ENCODE peak calls at places on chromosomes 7 and 10, in five cellular contexts. One of them, this sample, is unnamed.

GRCh38 chr10:90804354-90804753 is 53.5 kb downstream of the HTR7 start:
- DNase-seq in K562: no peak
- DNase-seq in HepG2: no peak
- DNase-seq in A549: no peak
- DNase-seq in H1: no peak
- DNase-seq in this sample: no peak

GRCh38 chr7:122902751-122903495 is 16.7 kb upstream of the CADPS2 start:
- DNase-seq in A549: no peak
- DNase-seq in HepG2: peak
- DNase-seq in K562: no peak
- DNase-seq in H1: no peak
- DNase-seq in this sample: no peak

GRCh38 chr7:37349979-37350590 is 98.6 kb downstream of the ELMO1 start:
- DNase-seq in K562: no peak
- DNase-seq in H1: no peak
- DNase-seq in A549: no peak
- DNase-seq in HepG2: no peak
- DNase-seq in this sample: no peak

GRCh38 chr10:125448596-125448995 is 234.4 kb downstream of the TEX36 start:
- DNase-seq in HepG2: peak
- DNase-seq in A549: peak
- DNase-seq in K562: peak
- DNase-seq in H1: peak
- DNase-seq in this sample: peak

GRCh38 chr7:95545007-95545615 is 51.2 kb downstream of the PDK4 start:
- DNase-seq in A549: peak
- DNase-seq in H1: no peak
- DNase-seq in K562: no peak
- DNase-seq in HepG2: peak
- DNase-seq in this sample: peak

GRCh38 chr7:1192171-1192676 is 32.2 kb upstream of the ZFAND2A start:
- DNase-seq in A549: no peak
- DNase-seq in HepG2: no peak
- DNase-seq in H1: no peak
- DNase-seq in K562: no peak
- DNase-seq in this sample: peak

GRCh38 chr10:75722609-75723008 is 291.2 kb downstream of the LRMDA start:
- DNase-seq in H1: no peak
- DNase-seq in K562: no peak
- DNase-seq in A549: no peak
- DNase-seq in HepG2: no peak
- DNase-seq in this sample: no peak

GRCh38 chr10:86657011-86657395 is 2.7 kb downstream of the OPN4 start:
- DNase-seq in K562: no peak
- DNase-seq in H1: no peak
- DNase-seq in A549: no peak
- DNase-seq in HepG2: no peak
- DNase-seq in this sample: no peak

GRCh38 chr10:87534173-87534858 is 29.6 kb downstream of the MINPP1 start:
- DNase-seq in HepG2: no peak
- DNase-seq in H1: no peak
- DNase-seq in K562: no peak
- DNase-seq in A549: no peak
- DNase-seq in this sample: no peak

GRCh38 chr10:78770167-78771090 is 298.3 kb upstream of the ZMIZ1 start:
- DNase-seq in A549: no peak
- DNase-seq in K562: no peak
- DNase-seq in H1: no peak
- DNase-seq in HepG2: no peak
- DNase-seq in this sample: no peak

GRCh38 chr7:76149847-76150691 is 51.6 kb upstream of the SRRM3 start:
- DNase-seq in A549: no peak
- DNase-seq in K562: no peak
- DNase-seq in HepG2: no peak
- DNase-seq in H1: no peak
- DNase-seq in this sample: no peak

GRCh38 chr10:88759366-88760101 is at the start of gene LIPN:
- DNase-seq in K562: no peak
- DNase-seq in H1: no peak
- DNase-seq in HepG2: no peak
- DNase-seq in A549: no peak
- DNase-seq in this sample: no peak

GRCh38 chr7:3089493-3089892 is 45.8 kb upstream of the CARD11 start:
- DNase-seq in K562: peak
- DNase-seq in HepG2: peak
- DNase-seq in A549: peak
- DNase-seq in H1: peak
- DNase-seq in this sample: peak

GRCh38 chr7:71637578-71637977 is 505.6 kb downstream of the GALNT17 start:
- DNase-seq in K562: no peak
- DNase-seq in A549: no peak
- DNase-seq in HepG2: no peak
- DNase-seq in H1: no peak
- DNase-seq in this sample: no peak

GRCh38 chr10:125762692-125763648 is 12.7 kb downstream of the MMP21 start:
- DNase-seq in A549: no peak
- DNase-seq in HepG2: no peak
- DNase-seq in K562: no peak
- DNase-seq in H1: no peak
- DNase-seq in this sample: no peak

GRCh38 chr10:131697461-131698128 is 203.2 kb upstream of the PPP2R2D start:
- DNase-seq in K562: no peak
- DNase-seq in H1: no peak
- DNase-seq in HepG2: no peak
- DNase-seq in A549: no peak
- DNase-seq in this sample: no peak

GRCh38 chr7:136441835-136442234 is 426.6 kb upstream of the CHRM2 start:
- DNase-seq in H1: no peak
- DNase-seq in A549: no peak
- DNase-seq in HepG2: no peak
- DNase-seq in K562: no peak
- DNase-seq in this sample: no peak

GRCh38 chr10:6916601-6917000 is 336.5 kb upstream of the PRKCQ start:
- DNase-seq in K562: no peak
- DNase-seq in HepG2: no peak
- DNase-seq in A549: no peak
- DNase-seq in H1: no peak
- DNase-seq in this sample: no peak

GRCh38 chr10:124743188-124744046 is 761 bp downstream of the FAM53B start:
- DNase-seq in K562: peak
- DNase-seq in HepG2: no peak
- DNase-seq in H1: no peak
- DNase-seq in A549: peak
- DNase-seq in this sample: no peak

GRCh38 chr7:18508441-18509427 is 13.2 kb downstream of the HDAC9 start:
- DNase-seq in HepG2: peak
- DNase-seq in A549: peak
- DNase-seq in H1: no peak
- DNase-seq in K562: no peak
- DNase-seq in this sample: peak

GRCh38 chr7:76351372-76351771 is 7.4 kb downstream of the YWHAG start:
- DNase-seq in A549: no peak
- DNase-seq in H1: no peak
- DNase-seq in K562: no peak
- DNase-seq in HepG2: no peak
- DNase-seq in this sample: no peak

GRCh38 chr10:35640951-35641429 is 1.1 kb downstream of the FZD8 start:
- DNase-seq in A549: peak
- DNase-seq in K562: no peak
- DNase-seq in H1: no peak
- DNase-seq in HepG2: peak
- DNase-seq in this sample: peak

GRCh38 chr7:124462249-124462648 is 303.3 kb downstream of the GPR37 start:
- DNase-seq in A549: no peak
- DNase-seq in H1: no peak
- DNase-seq in HepG2: no peak
- DNase-seq in K562: no peak
- DNase-seq in this sample: peak

GRCh38 chr10:113680172-113681111 is 730 bp downstream of the CASP7 start:
- DNase-seq in H1: no peak
- DNase-seq in HepG2: peak
- DNase-seq in K562: peak
- DNase-seq in A549: peak
- DNase-seq in this sample: peak

GRCh38 chr7:1086588-1087461 is 1.1 kb upstream of the GPER1 start:
- DNase-seq in HepG2: peak
- DNase-seq in K562: peak
- DNase-seq in H1: peak
- DNase-seq in A549: peak
- DNase-seq in this sample: peak

GRCh38 chr10:128062331-128062730 is 63.9 kb downstream of the MKI67 start:
- DNase-seq in H1: no peak
- DNase-seq in K562: no peak
- DNase-seq in HepG2: no peak
- DNase-seq in A549: no peak
- DNase-seq in this sample: no peak

GRCh38 chr10:74189999-74190421 is 39.0 kb downstream of the ADK start:
- DNase-seq in A549: no peak
- DNase-seq in H1: no peak
- DNase-seq in K562: peak
- DNase-seq in HepG2: peak
- DNase-seq in this sample: peak

GRCh38 chr10:48798486-48799254 is 114.0 kb downstream of the WDFY4 start:
- DNase-seq in A549: no peak
- DNase-seq in K562: no peak
- DNase-seq in HepG2: no peak
- DNase-seq in H1: no peak
- DNase-seq in this sample: peak

GRCh38 chr7:16739863-16740622 is 13.5 kb upstream of the TSPAN13 start:
- DNase-seq in A549: peak
- DNase-seq in HepG2: no peak
- DNase-seq in H1: no peak
- DNase-seq in K562: peak
- DNase-seq in this sample: peak

GRCh38 chr7:44387427-44387826 is 62.0 kb upstream of the CAMK2B start:
- DNase-seq in HepG2: no peak
- DNase-seq in H1: no peak
- DNase-seq in A549: no peak
- DNase-seq in K562: no peak
- DNase-seq in this sample: no peak

GRCh38 chr7:94182066-94182465 is 177.9 kb upstream of the BET1 start:
- DNase-seq in HepG2: no peak
- DNase-seq in H1: no peak
- DNase-seq in K562: no peak
- DNase-seq in A549: peak
- DNase-seq in this sample: peak

GRCh38 chr7:134710854-134711624 is 64.4 kb downstream of the BPGM start:
- DNase-seq in K562: no peak
- DNase-seq in A549: no peak
- DNase-seq in HepG2: no peak
- DNase-seq in H1: no peak
- DNase-seq in this sample: peak

GRCh38 chr10:3484306-3485187 is 300.5 kb downstream of the KLF6 start:
- DNase-seq in H1: no peak
- DNase-seq in A549: no peak
- DNase-seq in HepG2: no peak
- DNase-seq in K562: no peak
- DNase-seq in this sample: peak

GRCh38 chr10:19629559-19629958 is 186.7 kb upstream of the PLXDC2 start:
- DNase-seq in H1: no peak
- DNase-seq in HepG2: no peak
- DNase-seq in K562: no peak
- DNase-seq in A549: no peak
- DNase-seq in this sample: peak
- TF ChIP-seq MAFK in H1: no peak
- TF ChIP-seq MAFK in HepG2: no peak
- TF ChIP-seq MAFK in K562: no peak
- TF ChIP-seq MAFK in A549: no peak
- TF ChIP-seq MAFK in this sample: no peak

DNA sequence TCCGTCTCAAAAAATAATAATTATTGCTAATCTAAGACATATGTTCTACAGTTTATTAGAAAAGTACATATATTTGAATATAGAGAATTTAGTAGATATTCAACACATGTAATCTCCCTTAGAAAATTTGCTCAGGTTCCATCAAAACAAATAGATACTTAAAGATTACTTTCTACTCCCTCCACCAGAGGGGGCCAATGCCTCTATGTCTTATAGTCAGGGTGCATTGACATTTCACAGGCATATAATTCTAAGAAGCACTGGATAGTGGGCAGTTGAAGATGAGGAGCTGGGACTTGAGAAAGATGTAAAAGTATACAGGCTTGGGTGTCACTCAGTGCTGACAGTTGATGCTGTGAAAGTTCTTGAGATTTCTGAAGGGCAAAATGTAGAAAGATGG is 301.6 kb upstream of the HPS1 start:
- DNase-seq in A549: no peak
- DNase-seq in K562: peak
- DNase-seq in HepG2: peak
- DNase-seq in H1: peak
- DNase-seq in this sample: peak
- TF ChIP-seq MAFK in A549: no peak
- TF ChIP-seq MAFK in K562: no peak
- TF ChIP-seq MAFK in HepG2: no peak
- TF ChIP-seq MAFK in H1: no peak
- TF ChIP-seq MAFK in this sample: no peak

DNA sequence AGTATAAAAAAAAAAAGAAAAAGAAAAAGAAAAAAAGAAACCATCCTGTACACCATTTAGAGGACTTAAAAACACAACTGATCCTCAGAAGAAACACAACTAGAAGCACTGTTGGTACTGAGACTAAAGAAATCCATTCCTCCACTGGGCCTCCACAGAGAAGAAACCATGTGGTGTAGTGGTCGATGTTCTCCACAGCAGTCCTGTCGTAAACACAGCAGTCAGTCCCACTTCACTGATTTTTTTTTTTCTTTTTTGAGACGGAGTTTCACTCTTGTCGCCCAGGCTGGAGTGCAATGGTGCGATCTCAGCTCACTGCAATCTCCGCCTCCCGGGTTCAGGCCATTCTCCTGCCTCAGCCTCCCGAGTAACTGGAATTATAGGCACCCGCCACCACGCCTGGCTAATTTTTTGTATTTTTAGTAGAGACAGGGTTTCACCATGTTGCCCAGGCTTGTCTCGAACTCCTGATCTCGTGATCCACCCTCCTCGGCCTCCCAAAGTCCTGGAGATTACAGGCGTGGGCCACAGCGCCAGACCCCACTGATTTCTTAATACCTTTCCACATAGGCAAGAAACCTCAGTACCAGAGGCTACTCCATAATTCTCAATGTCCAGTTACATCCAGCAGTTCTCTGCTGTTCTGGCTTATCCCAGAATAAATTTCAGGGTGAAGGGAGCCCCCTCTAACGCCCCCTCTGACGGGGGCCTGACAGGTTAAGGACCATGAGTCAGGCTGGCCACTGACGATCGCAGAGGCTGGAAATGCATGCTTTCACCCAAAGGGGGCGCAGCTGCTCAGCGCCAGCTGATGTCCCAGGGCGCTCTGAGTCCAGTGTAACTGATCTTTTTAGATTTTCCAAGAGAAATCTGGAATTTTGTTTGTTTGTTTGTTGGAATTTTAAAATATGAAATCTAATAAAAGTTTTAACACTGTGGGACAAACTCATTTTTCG is 24.8 kb upstream of the FFAR4 start:
- DNase-seq in HepG2: peak
- DNase-seq in A549: no peak
- DNase-seq in K562: peak
- DNase-seq in H1: no peak
- DNase-seq in this sample: peak
- TF ChIP-seq MAFK in HepG2: no peak
- TF ChIP-seq MAFK in A549: no peak
- TF ChIP-seq MAFK in K562: no peak
- TF ChIP-seq MAFK in H1: no peak
- TF ChIP-seq MAFK in this sample: no peak

GRCh38 chr7:39691821-39692220 is 68.4 kb downstream of the RALA start:
- DNase-seq in H1: no peak
- DNase-seq in HepG2: no peak
- DNase-seq in A549: no peak
- DNase-seq in K562: no peak
- DNase-seq in this sample: peak
- TF ChIP-seq MAFK in H1: no peak
- TF ChIP-seq MAFK in HepG2: no peak
- TF ChIP-seq MAFK in A549: no peak
- TF ChIP-seq MAFK in K562: no peak
- TF ChIP-seq MAFK in this sample: peak

This sample was measured in IMR-90.